ENCODE peak calls at places on chromosome 1, in six cellular contexts. G is NCI-H1092, Q is NCI-H1436, M is amygdala, F is IMR-90, Y is foreskin fibroblast. D is an unnamed sample.

GRCh38 chr1:160489513-160490261 is 33.4 kb downstream of the SLAMF6 start:
- DNase-seq in G (no peak), Q (no peak), M (no peak), F (no peak), Y (no peak), D (no peak)

GRCh38 chr1:225899044-225899925 is 10.3 kb upstream of the LEFTY1 start:
- DNase-seq in G (no peak), Q (no peak), M (no peak), F (no peak), Y (no peak), D (no peak)

GRCh38 chr1:24575905-24576587 is 20.2 kb downstream of the NCMAP start:
- DNase-seq in G (no peak), Q (no peak), M (no peak), F (no peak), Y (no peak), D (no peak)

GRCh38 chr1:15386128-15386824 is 23.4 kb upstream of the EFHD2 start:
- DNase-seq in G (no peak), Q (no peak), M (peak), F (no peak), Y (no peak), D (no peak)

GRCh38 chr1:204842892-204843291 is 27.8 kb upstream of the NFASC start:
- DNase-seq in G (no peak), Q (no peak), M (peak), F (no peak), Y (peak), D (no peak)

GRCh38 chr1:53708687-53709086 is 30.3 kb downstream of the GLIS1 start:
- DNase-seq in G (no peak), Q (peak), M (no peak), F (no peak), Y (no peak), D (no peak)

GRCh38 chr1:229874150-229874549 is 192.9 kb upstream of the GALNT2 start:
- DNase-seq in G (no peak), Q (no peak), M (no peak), F (peak), Y (no peak), D (no peak)

GRCh38 chr1:175131100-175131499 is 61.5 kb downstream of the KIAA0040 start:
- DNase-seq in G (no peak), Q (no peak), M (no peak), F (no peak), Y (no peak), D (no peak)

GRCh38 chr1:214213136-214213535 is 67.8 kb upstream of the SMYD2 start:
- DNase-seq in G (no peak), Q (no peak), M (no peak), F (peak), Y (no peak), D (no peak)

GRCh38 chr1:91526496-91526895 is 25.8 kb downstream of the CDC7 start:
- DNase-seq in G (no peak), Q (no peak), M (no peak), F (peak), Y (peak), D (no peak)

GRCh38 chr1:26791626-26792025 is 3.9 kb downstream of the PIGV start:
- DNase-seq in G (no peak), Q (no peak), M (no peak), F (no peak), Y (no peak), D (no peak)

GRCh38 chr1:41033272-41033671 is 11.7 kb upstream of the SLFNL1 start:
- DNase-seq in G (no peak), Q (no peak), M (no peak), F (no peak), Y (no peak), D (no peak)

GRCh38 chr1:38451541-38451993 is 405.0 kb upstream of the POU3F1 start:
- DNase-seq in G (no peak), Q (no peak), M (no peak), F (peak), Y (no peak), D (no peak)

GRCh38 chr1:111907321-111907720 is 82.1 kb downstream of the KCND3 start:
- DNase-seq in G (no peak), Q (no peak), M (no peak), F (no peak), Y (no peak), D (no peak)

GRCh38 chr1:17849216-17849615 is 94.1 kb downstream of the ACTL8 start:
- DNase-seq in G (no peak), Q (no peak), M (no peak), F (peak), Y (peak), D (no peak)

GRCh38 chr1:86552376-86552775 is 5.5 kb downstream of the CLCA4 start:
- DNase-seq in G (no peak), Q (no peak), M (no peak), F (no peak), Y (no peak), D (no peak)

GRCh38 chr1:209490013-209490412 is 93.5 kb upstream of the CAMK1G start:
- DNase-seq in G (no peak), Q (peak), M (no peak), F (peak), Y (peak), D (no peak)

GRCh38 chr1:3774503-3775247 is 2.1 kb downstream of the SMIM1 start:
- DNase-seq in G (no peak), Q (no peak), M (no peak), F (no peak), Y (no peak), D (no peak)

GRCh38 chr1:183892351-183892793 is 87.5 kb downstream of the RGL1 start:
- DNase-seq in G (no peak), Q (no peak), M (no peak), F (peak), Y (peak), D (no peak)

GRCh38 chr1:11071463-11072215 is 11.8 kb upstream of the SRM start:
- DNase-seq in G (peak), Q (peak), M (no peak), F (no peak), Y (no peak), D (no peak)

GRCh38 chr1:207941664-207942063 is 30.7 kb upstream of the CD34 start:
- DNase-seq in G (no peak), Q (no peak), M (peak), F (peak), Y (no peak), D (peak)

GRCh38 chr1:90802622-90803021 is 85.5 kb upstream of the BARHL2 start:
- DNase-seq in G (no peak), Q (no peak), M (no peak), F (no peak), Y (no peak), D (no peak)

D was measured in tibial nerve.